ENCODE peak calls at places on chromosomes 1 and 21, in six cellular contexts. S is GM12865, M is NB4, I is cardiac muscle cell, Z is fibroblast of pulmonary artery, U is ovary. G is an unnamed sample.

GRCh38 chr1:164423136-164423535 is 135.8 kb upstream of the PBX1 start:
- DNase-seq in Z (no peak), U (no peak), M (no peak), S (no peak), I (no peak), G (no peak)

GRCh38 chr1:109541102-109541501 is 1.4 kb downstream of the GPR61 start:
- DNase-seq in S (no peak), M (no peak), I (no peak), U (no peak), Z (no peak), G (no peak)

GRCh38 chr1:92356956-92357355 is 58.1 kb downstream of the RPAP2 start:
- DNase-seq in U (no peak), M (peak), S (no peak), Z (peak), I (no peak), G (no peak)

GRCh38 chr1:112696578-112697320 is 10.2 kb downstream of the RHOC start:
- DNase-seq in I (no peak), M (no peak), Z (no peak), U (no peak), S (no peak), G (no peak)

GRCh38 chr1:238898856-238899255 is 487.5 kb upstream of the CHRM3 start:
- DNase-seq in Z (no peak), I (no peak), U (no peak), M (peak), S (no peak), G (no peak)

GRCh38 chr1:203168991-203169390 is 6.6 kb downstream of the MYBPH start:
- DNase-seq in I (no peak), S (no peak), Z (no peak), M (no peak), U (peak), G (no peak)

GRCh38 chr1:24619376-24619775 is 23.7 kb upstream of the SRRM1 start:
- DNase-seq in U (no peak), Z (no peak), I (no peak), S (no peak), M (no peak), G (no peak)

GRCh38 chr1:235637756-235638155 is 11.8 kb downstream of the GNG4 start:
- DNase-seq in Z (no peak), U (no peak), S (no peak), I (no peak), M (no peak), G (no peak)

GRCh38 chr21:33578214-33578613 is 10.3 kb downstream of the DONSON start:
- DNase-seq in I (no peak), U (no peak), M (no peak), Z (peak), S (no peak), G (no peak)

GRCh38 chr1:61043010-61043820 is 39.1 kb upstream of the NFIA start:
- DNase-seq in U (peak), I (peak), M (peak), Z (peak), S (peak), G (no peak)

GRCh38 chr1:88973520-88974137 is 18.8 kb downstream of the KYAT3 start:
- DNase-seq in M (peak), I (no peak), U (no peak), Z (peak), S (peak), G (no peak)

GRCh38 chr1:228148196-228148861 is 1.4 kb upstream of the GJC2 start:
- DNase-seq in M (no peak), I (no peak), U (peak), Z (peak), S (no peak), G (no peak)

GRCh38 chr1:14415396-14415795 is 183.1 kb upstream of the KAZN start:
- DNase-seq in M (peak), Z (no peak), S (no peak), I (peak), U (no peak), G (no peak)

GRCh38 chr1:209537336-209538114 is 46.0 kb upstream of the CAMK1G start:
- DNase-seq in I (no peak), S (no peak), M (no peak), Z (no peak), U (no peak), G (no peak)

GRCh38 chr1:83905315-83905907 is 93.5 kb downstream of the TTLL7 start:
- DNase-seq in S (peak), I (peak), Z (peak), M (peak), U (no peak), G (no peak)

GRCh38 chr1:165564561-165564960 is 20.8 kb downstream of the LRRC52 start:
- DNase-seq in S (no peak), M (no peak), I (no peak), Z (no peak), U (no peak), G (no peak)

GRCh38 chr1:174399211-174399610 is 48.6 kb upstream of the GPR52 start:
- DNase-seq in U (no peak), M (no peak), I (no peak), Z (no peak), S (no peak), G (no peak)

GRCh38 chr1:44035726-44036408 is 4.6 kb upstream of the SLC6A9 start:
- DNase-seq in I (no peak), M (peak), U (peak), Z (peak), S (no peak), G (no peak)

GRCh38 chr1:88985033-88985432 is 7.4 kb downstream of the KYAT3 start:
- DNase-seq in I (peak), M (no peak), Z (peak), U (peak), S (no peak), G (no peak)

GRCh38 chr1:240501115-240501514 is 110.8 kb downstream of the GREM2 start:
- DNase-seq in S (no peak), Z (peak), I (no peak), M (no peak), U (no peak), G (no peak)

GRCh38 chr1:56522680-56523079 is 56.7 kb downstream of the PLPP3 start:
- DNase-seq in M (peak), U (no peak), I (no peak), S (no peak), Z (peak), G (no peak)

GRCh38 chr1:53057134-53057533 is 4.9 kb upstream of the PODN start:
- DNase-seq in I (no peak), Z (peak), U (no peak), M (no peak), S (no peak), G (no peak)

GRCh38 chr1:225748479-225748878 is 29.1 kb upstream of the SRP9 start:
- DNase-seq in Z (no peak), I (no peak), U (no peak), M (no peak), S (no peak), G (no peak)

GRCh38 chr1:110206261-110206660 is 3.9 kb upstream of the KCNC4 start:
- DNase-seq in U (no peak), Z (no peak), I (no peak), S (no peak), M (no peak), G (no peak)

GRCh38 chr1:167499657-167500056 is 18.7 kb downstream of the CD247 start:
- DNase-seq in U (no peak), Z (no peak), M (peak), I (no peak), S (peak), G (no peak)

GRCh38 chr1:94790246-94790645 is 29.9 kb upstream of the SLC44A3 start:
- DNase-seq in I (no peak), Z (peak), S (no peak), M (no peak), U (no peak), G (no peak)

GRCh38 chr21:35070436-35070835 is 21.3 kb upstream of the RUNX1 start:
- DNase-seq in Z (no peak), U (no peak), S (no peak), M (no peak), I (no peak), G (no peak)

GRCh38 chr1:79074975-79075374 is 68.4 kb upstream of the ADGRL4 start:
- DNase-seq in Z (no peak), S (no peak), I (no peak), M (no peak), U (no peak), G (peak)

DNA sequence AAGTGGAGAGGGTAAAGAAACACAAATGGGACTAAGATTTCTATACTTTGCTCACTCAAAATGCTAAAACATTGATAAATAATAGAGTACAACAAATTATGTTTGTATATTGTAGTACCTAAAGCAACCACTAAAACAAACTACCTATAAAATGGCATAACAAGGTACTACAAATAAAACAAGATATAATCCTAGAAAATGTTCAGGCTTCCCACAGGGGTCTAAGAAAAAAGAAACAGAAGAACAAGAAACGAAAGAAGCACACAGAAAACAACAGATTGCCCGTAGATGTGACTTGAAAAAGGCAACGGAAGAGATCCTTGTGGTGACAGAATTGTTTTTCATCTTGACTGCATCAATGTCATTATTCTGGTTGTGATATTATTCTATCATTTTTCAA is 63.3 kb upstream of the ADGRL4 start:
- DNase-seq in U (no peak), M (no peak), I (no peak), Z (no peak), S (no peak), G (no peak)
- TF ChIP-seq CTCF in U (no peak), M (no peak), I (no peak), Z (peak), S (no peak), G (no peak)

GRCh38 chr1:40395211-40396175 is 22.0 kb downstream of the SMAP2 start:
- DNase-seq in U (no peak), I (no peak), M (no peak), S (no peak), Z (no peak), G (no peak)
- H3K4me3 ChIP-seq in U (no peak), I (no peak), M (no peak), S (peak), Z (no peak), G (no peak)

GRCh38 chr1:234231893-234232276 is 141.4 kb upstream of the COA6 start:
- DNase-seq in M (no peak), U (no peak), Z (no peak), I (no peak), S (no peak), G (no peak)

GRCh38 chr1:234234199-234234598 is 139.1 kb upstream of the COA6 start:
- DNase-seq in M (no peak), Z (no peak), S (no peak), I (no peak), U (no peak), G (no peak)

GRCh38 chr1:234229676-234230075 is 143.6 kb upstream of the COA6 start:
- DNase-seq in U (no peak), Z (no peak), S (no peak), I (no peak), M (no peak), G (no peak)

GRCh38 chr1:234230414-234230862 is 142.8 kb upstream of the COA6 start:
- DNase-seq in I (no peak), U (no peak), M (no peak), S (peak), Z (no peak), G (no peak)

DNA sequence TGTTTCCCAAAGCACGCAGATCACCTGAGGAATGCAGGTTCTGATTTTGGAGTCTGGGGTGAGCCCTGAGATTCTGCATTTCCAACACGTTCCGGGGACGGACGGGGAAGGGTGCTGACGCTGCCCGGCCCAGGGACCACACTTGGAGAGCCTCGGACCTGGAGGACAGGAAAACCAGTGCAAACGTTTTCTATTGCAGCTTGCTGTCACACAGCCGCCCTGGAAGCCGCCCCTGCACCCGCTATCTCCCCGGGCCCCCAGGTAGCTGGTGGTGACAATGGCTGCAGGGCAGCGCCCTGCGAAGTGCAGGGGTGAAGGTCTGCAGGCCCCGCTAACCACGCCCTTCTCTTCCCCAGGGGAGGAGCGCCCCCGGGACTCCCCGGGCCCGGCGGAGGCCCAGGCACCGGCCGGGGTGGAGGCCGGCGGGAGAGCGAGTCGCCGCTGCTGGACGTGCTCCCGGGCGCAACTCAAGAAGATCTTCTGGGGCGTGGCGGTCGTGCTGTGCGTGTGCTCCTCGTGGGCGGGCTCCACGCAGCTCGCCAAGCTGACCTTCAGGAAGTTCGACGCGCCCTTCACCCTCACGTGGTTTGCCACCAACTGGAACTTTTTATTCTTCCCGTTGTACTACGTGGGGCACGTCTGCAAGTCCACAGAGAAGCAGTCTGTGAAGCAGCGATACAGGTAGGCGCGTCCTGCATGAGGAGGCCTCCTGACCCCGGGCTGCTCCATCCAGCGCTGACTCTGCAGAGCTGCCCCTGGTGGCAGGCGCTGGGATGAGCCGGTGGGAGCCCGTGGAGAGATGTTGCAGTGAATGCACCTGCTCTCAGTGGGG is 142.0 kb upstream of the COA6 start:
- DNase-seq in U (no peak), M (peak), Z (no peak), S (no peak), I (no peak), G (no peak)
- TF ChIP-seq CTCF in U (no peak), M (peak), Z (no peak), S (peak), I (peak), G (peak)

DNA sequence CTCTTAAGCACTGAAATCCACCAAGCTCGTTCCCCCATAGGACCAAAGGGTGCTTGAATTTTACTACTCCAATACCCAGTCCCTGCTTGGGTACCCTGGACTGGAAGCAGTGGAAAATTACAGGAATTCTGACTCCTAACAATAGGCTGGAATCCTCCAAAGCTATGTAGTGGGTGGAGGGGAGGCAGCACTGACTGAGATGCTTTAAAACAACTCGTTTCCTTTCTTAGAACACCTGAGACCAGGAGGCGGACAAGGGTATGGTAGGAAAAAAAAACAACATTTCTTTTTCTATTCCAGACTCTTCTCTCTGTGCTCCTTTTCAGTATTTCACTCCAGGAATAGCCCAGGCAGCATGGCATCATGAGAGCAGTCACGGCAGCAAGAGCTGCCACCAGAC is 2.3 kb downstream of the PEF1 start:
- DNase-seq in Z (no peak), M (no peak), I (no peak), U (no peak), S (no peak), G (no peak)
- H3K4me3 ChIP-seq in Z (no peak), M (no peak), I (no peak), U (no peak), S (no peak), G (no peak)

DNA sequence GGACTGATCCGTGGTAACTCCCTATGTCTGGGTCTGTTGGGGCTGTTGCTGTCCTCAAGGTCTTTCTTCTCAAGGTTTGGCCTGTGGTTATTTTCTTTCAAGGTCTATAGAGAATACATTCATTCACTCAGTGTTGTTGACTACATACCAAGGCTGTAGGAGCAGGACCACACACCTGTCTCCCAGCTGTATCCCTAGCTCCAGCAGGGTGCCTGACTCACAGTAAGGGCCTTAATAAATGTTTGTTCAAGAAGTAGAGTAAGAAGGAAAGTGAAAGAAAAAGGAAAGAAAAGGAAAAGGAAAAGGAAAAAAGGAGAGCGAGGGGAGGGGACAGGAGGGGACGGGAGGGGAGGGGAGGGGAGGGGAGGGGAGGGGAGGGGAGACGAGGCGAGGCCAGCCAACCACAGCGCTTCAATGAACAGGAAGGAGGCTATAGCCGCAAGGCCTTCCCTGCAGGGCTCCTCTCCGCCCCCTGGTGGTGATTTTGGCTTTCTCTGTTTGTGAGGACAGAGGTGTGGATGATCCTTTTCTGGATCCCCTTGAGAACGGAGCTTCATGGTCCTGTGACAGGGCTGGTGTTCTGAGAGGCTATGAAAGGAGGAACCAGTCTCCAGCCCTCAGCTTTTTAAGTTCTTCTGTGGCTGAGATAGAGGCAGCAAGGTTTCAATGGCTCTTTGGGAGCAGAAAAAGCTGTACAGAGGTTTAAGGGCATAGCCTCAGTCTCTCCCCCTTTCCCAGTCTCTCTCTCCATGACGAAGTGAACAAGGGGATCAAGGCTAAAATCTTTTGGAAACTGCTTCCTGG is 30.6 kb upstream of the LCE5A start:
- DNase-seq in I (no peak), Z (peak), U (no peak), M (peak), S (peak), G (peak)
- TF ChIP-seq CTCF in I (peak), Z (peak), U (no peak), M (peak), S (peak), G (peak)

DNA sequence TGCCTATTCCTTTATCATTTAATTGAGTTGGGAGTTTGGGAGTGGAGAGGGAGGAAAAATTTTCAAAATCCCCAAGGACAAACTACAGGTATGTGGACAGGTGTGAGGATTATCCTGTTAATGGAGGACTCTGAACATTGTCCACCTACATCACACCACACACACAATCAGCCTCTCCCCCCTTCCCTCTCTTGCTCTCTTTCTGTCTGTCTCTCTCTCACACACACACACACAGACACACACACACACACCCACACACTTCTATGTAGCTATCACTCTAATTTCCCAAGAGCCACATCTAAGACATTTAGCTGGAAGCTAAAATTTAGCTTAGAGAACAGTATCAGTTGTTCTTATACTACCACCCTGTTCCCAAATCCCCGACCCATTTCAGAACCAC is 1.5 kb downstream of the S100A8 start:
- DNase-seq in S (no peak), I (no peak), Z (no peak), M (no peak), U (no peak), G (no peak)
- H3K4me3 ChIP-seq in S (no peak), I (no peak), Z (no peak), M (no peak), U (no peak), G (no peak)

GRCh38 chr1:156860113-156860638 is 489 bp upstream of the NTRK1 start:
- DNase-seq in Z (peak), S (peak), M (peak), U (peak), I (peak), G (no peak)

GRCh38 chr1:156858555-156858956 is 361 bp downstream of the INSRR start:
- DNase-seq in Z (no peak), U (no peak), I (no peak), S (no peak), M (no peak), G (no peak)

GRCh38 chr1:156859523-156860112 is 701 bp upstream of the INSRR start:
- DNase-seq in Z (peak), I (no peak), S (peak), M (no peak), U (no peak), G (no peak)

GRCh38 chr1:156857532-156857931 is 1.4 kb downstream of the INSRR start:
- DNase-seq in Z (no peak), I (no peak), U (no peak), S (no peak), M (no peak), G (no peak)

DNA sequence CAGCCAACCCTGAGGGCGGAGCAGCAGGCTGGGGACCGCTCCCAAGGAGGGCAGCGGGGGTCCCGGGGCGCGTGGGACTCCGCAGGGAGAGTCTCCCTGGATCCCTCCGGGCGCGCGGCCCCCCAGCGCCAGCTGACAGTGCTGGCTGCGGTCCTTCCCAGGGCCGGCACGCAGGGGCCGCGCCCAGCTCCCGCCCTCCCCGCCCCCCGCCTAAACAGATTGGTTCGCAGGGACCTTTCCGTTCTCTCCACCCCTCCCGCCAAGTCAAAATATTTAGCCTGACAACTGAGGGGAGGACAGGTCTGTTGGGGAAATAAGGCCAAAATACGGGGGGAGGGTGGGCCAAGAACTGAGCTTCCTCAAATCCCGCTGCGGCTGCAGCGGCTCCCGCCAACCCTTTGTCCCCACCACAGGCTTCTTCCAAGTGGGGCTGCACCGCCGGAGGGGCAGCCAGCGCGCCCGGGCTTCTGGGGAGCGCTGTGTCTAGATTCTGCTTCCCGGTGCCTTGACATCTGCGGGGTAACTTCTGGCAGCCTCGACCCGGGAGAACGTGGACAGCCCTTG is at the start of gene INSRR:
- DNase-seq in U (no peak), M (peak), I (no peak), Z (no peak), S (no peak), G (no peak)
- TF ChIP-seq CTCF in U (no peak), M (no peak), I (no peak), Z (no peak), S (no peak), G (no peak)